ENCODE peak calls at places on chromosome 10, in seven cellular contexts. F is left ventricle myocardium inferior, W is fibroblast of lung, B is SJSA1, Q is heart left ventricle, R is right lobe of liver, A is ascending aorta. T is an unnamed sample. For H3K4me1 and H3K9me3, the result is how much of the 10 kb centered on the place peaks cover.

GRCh38 chr10:132313305-132313704 is 5.6 kb upstream of the STK32C start:
- DNase-seq in A (no peak), Q (peak), B (no peak), F (no peak), R (no peak), W (no peak), T (no peak)

GRCh38 chr10:62657244-62657835 is 147.2 kb upstream of the ADO start:
- DNase-seq in B (no peak), F (no peak), R (no peak), Q (no peak), A (no peak), W (no peak), T (no peak)

GRCh38 chr10:93991596-93992284 is 2.0 kb upstream of the PLCE1 start:
- DNase-seq in R (no peak), F (peak), A (peak), B (peak), Q (peak), W (peak), T (peak)

GRCh38 chr10:86642021-86642420 is 12.3 kb upstream of the OPN4 start:
- DNase-seq in R (no peak), B (no peak), F (no peak), W (no peak), A (no peak), Q (no peak), T (no peak)

GRCh38 chr10:812787-813186 is 118.7 kb downstream of the LARP4B start:
- DNase-seq in R (no peak), F (no peak), A (no peak), Q (no peak), B (no peak), W (no peak), T (no peak)

GRCh38 chr10:72851524-72851923 is 42.0 kb upstream of the OIT3 start:
- DNase-seq in W (no peak), Q (no peak), B (no peak), A (no peak), R (no peak), F (no peak), T (no peak)

GRCh38 chr10:8242295-8242872 is 187.9 kb downstream of the GATA3 start:
- DNase-seq in A (no peak), Q (no peak), F (no peak), R (no peak), W (no peak), B (no peak), T (no peak)

GRCh38 chr10:118209215-118209614 is 132.9 kb downstream of the FAM204A start:
- DNase-seq in A (no peak), F (no peak), B (no peak), Q (no peak), W (no peak), R (no peak), T (peak)

GRCh38 chr10:100008142-100008522 is 1.6 kb downstream of the DNMBP start:
- DNase-seq in W (peak), B (no peak), F (no peak), A (no peak), Q (no peak), R (no peak), T (no peak)

GRCh38 chr10:78868861-78869260 is 199.9 kb upstream of the ZMIZ1 start:
- DNase-seq in R (no peak), W (no peak), Q (no peak), A (no peak), B (no peak), F (no peak), T (no peak)

GRCh38 chr10:132499367-132499685 is 38.3 kb upstream of the INPP5A start:
- DNase-seq in Q (no peak), B (peak), A (no peak), R (peak), F (no peak), W (no peak), T (no peak)

GRCh38 chr10:34643620-34644019 is 171.5 kb downstream of the PARD3 start:
- DNase-seq in A (no peak), R (no peak), F (no peak), Q (no peak), W (no peak), B (no peak), T (no peak)

GRCh38 chr10:93503075-93503474 is 6.7 kb downstream of the CEP55 start:
- DNase-seq in A (no peak), R (no peak), W (no peak), Q (no peak), B (no peak), F (no peak), T (peak)

GRCh38 chr10:119421887-119422684 is 120.4 kb downstream of the RGS10 start:
- DNase-seq in B (no peak), W (peak), R (no peak), A (no peak), Q (peak), F (peak), T (peak)

GRCh38 chr10:28387141-28387540 is 84.3 kb upstream of the MPP7 start:
- DNase-seq in Q (no peak), W (no peak), R (no peak), F (no peak), B (no peak), A (no peak), T (no peak)

GRCh38 chr10:11934262-11934661 is 108.3 kb downstream of the UPF2 start:
- DNase-seq in W (peak), F (no peak), R (no peak), A (no peak), Q (no peak), B (no peak), T (no peak)

GRCh38 chr10:5585517-5586222 is 60.9 kb downstream of the CALML3 start:
- DNase-seq in Q (no peak), R (no peak), F (no peak), A (no peak), W (peak), B (no peak), T (peak)

GRCh38 chr10:89693176-89693575 is 8.2 kb upstream of the KIF20B start:
- DNase-seq in W (no peak), Q (no peak), R (no peak), F (no peak), B (no peak), A (no peak), T (no peak)

GRCh38 chr10:99958287-99958686 is 51.5 kb downstream of the DNMBP start:
- DNase-seq in R (no peak), A (no peak), F (no peak), B (no peak), W (no peak), Q (no peak), T (no peak)

GRCh38 chr10:94274142-94274787 is 88.5 kb downstream of the NOC3L start:
- DNase-seq in Q (peak), W (peak), R (peak), B (no peak), F (peak), A (no peak), T (peak)

GRCh38 chr10:18879284-18879683 is 169.3 kb upstream of the MALRD1 start:
- DNase-seq in R (no peak), B (no peak), A (no peak), Q (no peak), F (no peak), W (no peak), T (no peak)

GRCh38 chr10:28385748-28386507 is 83.1 kb upstream of the MPP7 start:
- DNase-seq in R (no peak), A (no peak), Q (no peak), F (no peak), W (no peak), B (no peak), T (no peak)

GRCh38 chr10:36802523-36803153 is 322.8 kb upstream of the ANKRD30A start:
- DNase-seq in Q (peak), W (peak), R (no peak), A (no peak), F (peak), B (no peak), T (peak)

GRCh38 chr10:116674901-116675423 is 54.2 kb downstream of the PNLIPRP2 start:
- DNase-seq in Q (no peak), W (no peak), B (no peak), F (no peak), R (no peak), A (no peak), T (no peak)

GRCh38 chr10:121453160-121453559 is 145.1 kb downstream of the FGFR2 start:
- DNase-seq in W (no peak), A (no peak), R (no peak), Q (no peak), F (no peak), B (no peak), T (no peak)

GRCh38 chr10:121450247-121450646 is 148.0 kb downstream of the FGFR2 start:
- DNase-seq in F (no peak), B (no peak), A (no peak), W (no peak), R (no peak), Q (no peak), T (no peak)

GRCh38 chr10:121452581-121452980 is 145.7 kb downstream of the FGFR2 start:
- DNase-seq in A (no peak), R (no peak), F (no peak), W (no peak), Q (no peak), B (no peak), T (no peak)

GRCh38 chr10:121448768-121449456 is 149.3 kb downstream of the FGFR2 start:
- DNase-seq in F (no peak), R (no peak), A (no peak), W (no peak), B (no peak), Q (no peak), T (no peak)

DNA sequence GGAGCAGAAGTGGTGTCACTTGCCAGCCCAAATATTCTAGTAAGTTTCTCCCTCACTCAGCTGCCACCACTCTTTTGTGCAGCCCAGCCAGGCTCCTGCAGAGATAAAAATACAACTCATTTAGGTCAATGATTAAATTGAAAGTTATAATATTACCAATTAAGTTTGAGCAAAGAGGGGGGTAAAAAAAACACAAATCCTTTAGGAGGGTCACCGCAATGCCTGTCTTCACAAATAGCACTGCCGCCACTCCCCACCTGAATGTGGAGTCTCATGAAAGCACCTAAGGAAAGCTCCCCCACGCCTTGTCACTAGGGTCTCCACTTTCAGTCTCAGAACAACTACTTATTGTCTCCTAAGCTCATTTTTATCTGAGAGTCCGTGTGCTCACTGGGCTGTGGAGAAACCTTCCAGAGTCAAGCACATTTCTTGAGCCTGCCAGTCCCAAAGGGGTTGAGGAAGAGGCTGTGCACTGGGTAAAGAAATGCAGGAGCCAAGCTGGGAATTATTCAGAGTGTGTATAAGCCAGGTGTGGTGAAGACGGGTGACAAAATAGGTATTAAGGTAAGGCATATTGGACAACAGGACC is 148.7 kb downstream of the FGFR2 start:
- DNase-seq in B (no peak), W (no peak), A (no peak), Q (no peak), F (no peak), R (no peak), T (no peak)
- H3K4me1 ChIP-seq in B (under half), W (under half), A (under half), Q (under half), F (under half), R (under half), T (under half)

GRCh38 chr10:59082249-59082648 is 94.2 kb upstream of the PHYHIPL start:
- DNase-seq in R (no peak), F (no peak), Q (no peak), W (no peak), A (no peak), B (no peak), T (no peak)
- H3K9me3 ChIP-seq in R (under half), F (under half), Q (under half), W (under half), A (under half), B (under half), T (under half)

DNA sequence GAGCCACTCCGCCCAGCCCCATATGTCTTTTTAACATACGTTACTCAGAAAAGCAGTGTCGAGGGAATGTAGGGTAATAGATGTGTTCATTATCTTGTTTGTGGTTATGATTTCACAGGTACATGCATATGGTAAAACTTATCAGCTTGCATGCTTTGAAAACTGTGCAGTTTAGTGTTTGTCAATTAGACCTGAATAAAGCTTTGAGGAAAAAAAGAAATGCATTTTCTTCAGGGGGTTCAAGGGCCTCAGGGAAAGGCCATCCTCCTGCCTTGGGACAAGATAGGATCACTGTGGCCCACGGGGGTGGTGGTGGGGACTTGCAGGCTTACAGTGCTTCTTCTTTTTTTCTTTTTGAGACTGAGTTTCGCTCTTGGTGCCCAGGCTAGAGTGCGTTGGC is 16.0 kb upstream of the C10orf95 start:
- DNase-seq in A (no peak), R (no peak), B (no peak), W (no peak), Q (no peak), F (no peak), T (no peak)
- H3K4me1 ChIP-seq in A (under half), R (under half), B (under half), W (under half), Q (under half), F (under half), T (under half)

GRCh38 chr10:120998251-120998650 is 147.1 kb downstream of the WDR11 start:
- DNase-seq in A (no peak), W (no peak), B (no peak), F (no peak), Q (no peak), R (no peak), T (no peak)

GRCh38 chr10:120998782-120999285 is 147.7 kb downstream of the WDR11 start:
- DNase-seq in B (peak), Q (no peak), F (no peak), W (no peak), R (no peak), A (no peak), T (no peak)

GRCh38 chr10:120997313-120998102 is 146.3 kb downstream of the WDR11 start:
- DNase-seq in F (no peak), R (no peak), W (no peak), Q (no peak), A (no peak), B (peak), T (no peak)

GRCh38 chr10:121002586-121003205 is 151.5 kb downstream of the WDR11 start:
- DNase-seq in R (no peak), W (no peak), A (no peak), Q (no peak), F (no peak), B (no peak), T (no peak)

GRCh38 chr10:120999868-121000267 is 148.7 kb downstream of the WDR11 start:
- DNase-seq in R (no peak), B (peak), Q (no peak), F (no peak), W (no peak), A (no peak), T (no peak)
- H3K9me3 ChIP-seq in R (under half), B (under half), Q (under half), F (under half), W (under half), A (under half), T (under half)